ENCODE peak calls at places on chromosomes 2 and 18, in nine cellular contexts. One of them, this sample, is unnamed.

GRCh38 chr2:160427629-160428424 is 65.8 kb downstream of the RBMS1 start:
- DNase-seq in A673: peak
- DNase-seq in Ammon's horn: peak
- DNase-seq in stimulated activated CD4-positive, alpha-beta T cell treated with anti-CD3 and anti-CD28 coated beads, Interleukin-12 subunit alpha, Interleukin-12 subunit beta, amount 100 ng/mL, for 48 hours: no peak
- DNase-seq in NCI-H2029 treated with DMSO at 0.1 percent for 48 hours: no peak
- DNase-seq in NCI-H1105 treated with DMSO at 0.1 percent for 48 hours: no peak
- DNase-seq in endothelial cell: no peak
- DNase-seq in MCF 10A: peak
- DNase-seq in mesothelial cell of epicardium: no peak
- DNase-seq in this sample: no peak

GRCh38 chr2:152166633-152167032 is 8.9 kb downstream of the STAM2 start:
- DNase-seq in A673: no peak
- DNase-seq in Ammon's horn: no peak
- DNase-seq in stimulated activated CD4-positive, alpha-beta T cell treated with anti-CD3 and anti-CD28 coated beads, Interleukin-12 subunit alpha, Interleukin-12 subunit beta, amount 100 ng/mL, for 48 hours: no peak
- DNase-seq in NCI-H2029 treated with DMSO at 0.1 percent for 48 hours: no peak
- DNase-seq in NCI-H1105 treated with DMSO at 0.1 percent for 48 hours: no peak
- DNase-seq in endothelial cell: no peak
- DNase-seq in MCF 10A: no peak
- DNase-seq in mesothelial cell of epicardium: no peak
- DNase-seq in this sample: no peak

GRCh38 chr18:8868779-8869415 is 163.5 kb downstream of the MTCL1 start:
- DNase-seq in A673: no peak
- DNase-seq in Ammon's horn: no peak
- DNase-seq in stimulated activated CD4-positive, alpha-beta T cell treated with anti-CD3 and anti-CD28 coated beads, Interleukin-12 subunit alpha, Interleukin-12 subunit beta, amount 100 ng/mL, for 48 hours: no peak
- DNase-seq in NCI-H2029 treated with DMSO at 0.1 percent for 48 hours: no peak
- DNase-seq in NCI-H1105 treated with DMSO at 0.1 percent for 48 hours: no peak
- DNase-seq in endothelial cell: no peak
- DNase-seq in MCF 10A: no peak
- DNase-seq in mesothelial cell of epicardium: no peak
- DNase-seq in this sample: no peak

GRCh38 chr2:122514451-122514996 is 759.1 kb downstream of the TSN start:
- DNase-seq in A673: peak
- DNase-seq in Ammon's horn: no peak
- DNase-seq in stimulated activated CD4-positive, alpha-beta T cell treated with anti-CD3 and anti-CD28 coated beads, Interleukin-12 subunit alpha, Interleukin-12 subunit beta, amount 100 ng/mL, for 48 hours: no peak
- DNase-seq in NCI-H2029 treated with DMSO at 0.1 percent for 48 hours: peak
- DNase-seq in NCI-H1105 treated with DMSO at 0.1 percent for 48 hours: no peak
- DNase-seq in endothelial cell: no peak
- DNase-seq in MCF 10A: peak
- DNase-seq in mesothelial cell of epicardium: no peak
- DNase-seq in this sample: no peak

GRCh38 chr2:159035790-159036411 is 67.5 kb downstream of the TANC1 start:
- DNase-seq in A673: peak
- DNase-seq in Ammon's horn: no peak
- DNase-seq in stimulated activated CD4-positive, alpha-beta T cell treated with anti-CD3 and anti-CD28 coated beads, Interleukin-12 subunit alpha, Interleukin-12 subunit beta, amount 100 ng/mL, for 48 hours: no peak
- DNase-seq in NCI-H2029 treated with DMSO at 0.1 percent for 48 hours: peak
- DNase-seq in NCI-H1105 treated with DMSO at 0.1 percent for 48 hours: no peak
- DNase-seq in endothelial cell: peak
- DNase-seq in MCF 10A: peak
- DNase-seq in mesothelial cell of epicardium: no peak
- DNase-seq in this sample: no peak

GRCh38 chr2:9247786-9248185 is 41.2 kb downstream of the ASAP2 start:
- DNase-seq in A673: no peak
- DNase-seq in Ammon's horn: no peak
- DNase-seq in stimulated activated CD4-positive, alpha-beta T cell treated with anti-CD3 and anti-CD28 coated beads, Interleukin-12 subunit alpha, Interleukin-12 subunit beta, amount 100 ng/mL, for 48 hours: no peak
- DNase-seq in NCI-H2029 treated with DMSO at 0.1 percent for 48 hours: peak
- DNase-seq in NCI-H1105 treated with DMSO at 0.1 percent for 48 hours: peak
- DNase-seq in endothelial cell: no peak
- DNase-seq in MCF 10A: no peak
- DNase-seq in mesothelial cell of epicardium: no peak
- DNase-seq in this sample: no peak

GRCh38 chr18:38502539-38502938 is 936.9 kb upstream of the CELF4 start:
- DNase-seq in A673: no peak
- DNase-seq in Ammon's horn: no peak
- DNase-seq in stimulated activated CD4-positive, alpha-beta T cell treated with anti-CD3 and anti-CD28 coated beads, Interleukin-12 subunit alpha, Interleukin-12 subunit beta, amount 100 ng/mL, for 48 hours: no peak
- DNase-seq in NCI-H2029 treated with DMSO at 0.1 percent for 48 hours: no peak
- DNase-seq in NCI-H1105 treated with DMSO at 0.1 percent for 48 hours: no peak
- DNase-seq in endothelial cell: no peak
- DNase-seq in MCF 10A: no peak
- DNase-seq in mesothelial cell of epicardium: no peak
- DNase-seq in this sample: no peak

GRCh38 chr2:125721072-125721721 is 934.8 kb upstream of the GYPC start:
- DNase-seq in A673: no peak
- DNase-seq in Ammon's horn: no peak
- DNase-seq in stimulated activated CD4-positive, alpha-beta T cell treated with anti-CD3 and anti-CD28 coated beads, Interleukin-12 subunit alpha, Interleukin-12 subunit beta, amount 100 ng/mL, for 48 hours: no peak
- DNase-seq in NCI-H2029 treated with DMSO at 0.1 percent for 48 hours: no peak
- DNase-seq in NCI-H1105 treated with DMSO at 0.1 percent for 48 hours: no peak
- DNase-seq in endothelial cell: no peak
- DNase-seq in MCF 10A: no peak
- DNase-seq in mesothelial cell of epicardium: no peak
- DNase-seq in this sample: no peak

GRCh38 chr18:68928762-68929675 is 131.1 kb downstream of the CCDC102B start:
- DNase-seq in A673: no peak
- DNase-seq in Ammon's horn: no peak
- DNase-seq in stimulated activated CD4-positive, alpha-beta T cell treated with anti-CD3 and anti-CD28 coated beads, Interleukin-12 subunit alpha, Interleukin-12 subunit beta, amount 100 ng/mL, for 48 hours: no peak
- DNase-seq in NCI-H2029 treated with DMSO at 0.1 percent for 48 hours: no peak
- DNase-seq in NCI-H1105 treated with DMSO at 0.1 percent for 48 hours: no peak
- DNase-seq in endothelial cell: no peak
- DNase-seq in MCF 10A: no peak
- DNase-seq in mesothelial cell of epicardium: no peak
- DNase-seq in this sample: no peak

GRCh38 chr2:147792966-147793617 is 51.7 kb upstream of the ACVR2A start:
- DNase-seq in A673: no peak
- DNase-seq in Ammon's horn: no peak
- DNase-seq in stimulated activated CD4-positive, alpha-beta T cell treated with anti-CD3 and anti-CD28 coated beads, Interleukin-12 subunit alpha, Interleukin-12 subunit beta, amount 100 ng/mL, for 48 hours: no peak
- DNase-seq in NCI-H2029 treated with DMSO at 0.1 percent for 48 hours: no peak
- DNase-seq in NCI-H1105 treated with DMSO at 0.1 percent for 48 hours: no peak
- DNase-seq in endothelial cell: no peak
- DNase-seq in MCF 10A: no peak
- DNase-seq in mesothelial cell of epicardium: no peak
- DNase-seq in this sample: no peak

GRCh38 chr2:231146656-231147055 is 21.8 kb upstream of the HTR2B start:
- DNase-seq in A673: no peak
- DNase-seq in Ammon's horn: no peak
- DNase-seq in stimulated activated CD4-positive, alpha-beta T cell treated with anti-CD3 and anti-CD28 coated beads, Interleukin-12 subunit alpha, Interleukin-12 subunit beta, amount 100 ng/mL, for 48 hours: no peak
- DNase-seq in NCI-H2029 treated with DMSO at 0.1 percent for 48 hours: no peak
- DNase-seq in NCI-H1105 treated with DMSO at 0.1 percent for 48 hours: no peak
- DNase-seq in endothelial cell: no peak
- DNase-seq in MCF 10A: no peak
- DNase-seq in mesothelial cell of epicardium: no peak
- DNase-seq in this sample: no peak

GRCh38 chr2:55489467-55490062 is 30.0 kb upstream of the CFAP36 start:
- DNase-seq in A673: no peak
- DNase-seq in Ammon's horn: no peak
- DNase-seq in stimulated activated CD4-positive, alpha-beta T cell treated with anti-CD3 and anti-CD28 coated beads, Interleukin-12 subunit alpha, Interleukin-12 subunit beta, amount 100 ng/mL, for 48 hours: no peak
- DNase-seq in NCI-H2029 treated with DMSO at 0.1 percent for 48 hours: no peak
- DNase-seq in NCI-H1105 treated with DMSO at 0.1 percent for 48 hours: no peak
- DNase-seq in endothelial cell: no peak
- DNase-seq in MCF 10A: peak
- DNase-seq in mesothelial cell of epicardium: no peak
- DNase-seq in this sample: no peak

GRCh38 chr2:43127208-43127940 is 99.0 kb downstream of the ZFP36L2 start:
- DNase-seq in A673: peak
- DNase-seq in Ammon's horn: peak
- DNase-seq in stimulated activated CD4-positive, alpha-beta T cell treated with anti-CD3 and anti-CD28 coated beads, Interleukin-12 subunit alpha, Interleukin-12 subunit beta, amount 100 ng/mL, for 48 hours: peak
- DNase-seq in NCI-H2029 treated with DMSO at 0.1 percent for 48 hours: no peak
- DNase-seq in NCI-H1105 treated with DMSO at 0.1 percent for 48 hours: no peak
- DNase-seq in endothelial cell: peak
- DNase-seq in MCF 10A: no peak
- DNase-seq in mesothelial cell of epicardium: no peak
- DNase-seq in this sample: no peak

GRCh38 chr18:35030234-35030989 is 10.8 kb upstream of the MAPRE2 start:
- DNase-seq in A673: no peak
- DNase-seq in Ammon's horn: no peak
- DNase-seq in stimulated activated CD4-positive, alpha-beta T cell treated with anti-CD3 and anti-CD28 coated beads, Interleukin-12 subunit alpha, Interleukin-12 subunit beta, amount 100 ng/mL, for 48 hours: no peak
- DNase-seq in NCI-H2029 treated with DMSO at 0.1 percent for 48 hours: no peak
- DNase-seq in NCI-H1105 treated with DMSO at 0.1 percent for 48 hours: no peak
- DNase-seq in endothelial cell: no peak
- DNase-seq in MCF 10A: no peak
- DNase-seq in mesothelial cell of epicardium: no peak
- DNase-seq in this sample: no peak

GRCh38 chr18:21955757-21956652 is 213.4 kb upstream of the GATA6 start:
- DNase-seq in A673: peak
- DNase-seq in Ammon's horn: peak
- DNase-seq in stimulated activated CD4-positive, alpha-beta T cell treated with anti-CD3 and anti-CD28 coated beads, Interleukin-12 subunit alpha, Interleukin-12 subunit beta, amount 100 ng/mL, for 48 hours: peak
- DNase-seq in NCI-H2029 treated with DMSO at 0.1 percent for 48 hours: peak
- DNase-seq in NCI-H1105 treated with DMSO at 0.1 percent for 48 hours: peak
- DNase-seq in endothelial cell: peak
- DNase-seq in MCF 10A: peak
- DNase-seq in mesothelial cell of epicardium: peak
- DNase-seq in this sample: peak

GRCh38 chr2:239577306-239577705 is 176.5 kb upstream of the HDAC4 start:
- DNase-seq in A673: no peak
- DNase-seq in Ammon's horn: no peak
- DNase-seq in stimulated activated CD4-positive, alpha-beta T cell treated with anti-CD3 and anti-CD28 coated beads, Interleukin-12 subunit alpha, Interleukin-12 subunit beta, amount 100 ng/mL, for 48 hours: no peak
- DNase-seq in NCI-H2029 treated with DMSO at 0.1 percent for 48 hours: no peak
- DNase-seq in NCI-H1105 treated with DMSO at 0.1 percent for 48 hours: no peak
- DNase-seq in endothelial cell: no peak
- DNase-seq in MCF 10A: no peak
- DNase-seq in mesothelial cell of epicardium: no peak
- DNase-seq in this sample: no peak

GRCh38 chr2:215059724-215060123 is 78.7 kb downstream of the ABCA12 start:
- DNase-seq in A673: peak
- DNase-seq in Ammon's horn: peak
- DNase-seq in stimulated activated CD4-positive, alpha-beta T cell treated with anti-CD3 and anti-CD28 coated beads, Interleukin-12 subunit alpha, Interleukin-12 subunit beta, amount 100 ng/mL, for 48 hours: no peak
- DNase-seq in NCI-H2029 treated with DMSO at 0.1 percent for 48 hours: no peak
- DNase-seq in NCI-H1105 treated with DMSO at 0.1 percent for 48 hours: no peak
- DNase-seq in endothelial cell: no peak
- DNase-seq in MCF 10A: no peak
- DNase-seq in mesothelial cell of epicardium: no peak
- DNase-seq in this sample: no peak